ENCODE peak calls at places on chromosomes 7 and 10, in four cellular contexts. W is HCT116, G is right cardiac atrium, Q is transverse colon. X is an unnamed sample.

GRCh38 chr10:1166101-1166827 is 110.1 kb downstream of the WDR37 start:
- DNase-seq in G (peak; percentile 16), Q (no peak), W (no peak), X (no peak)

GRCh38 chr7:105788816-105789349 is 87.5 kb downstream of the ATXN7L1 start:
- DNase-seq in W (no peak), Q (no peak), G (no peak), X (no peak)

GRCh38 chr7:13901577-13901976 is 87.9 kb downstream of the ETV1 start:
- DNase-seq in W (no peak), Q (no peak), G (no peak), X (no peak)

GRCh38 chr7:37056256-37056655 is 332.0 kb upstream of the AOAH start:
- DNase-seq in G (no peak), Q (no peak), W (no peak), X (no peak)

GRCh38 chr10:71367279-71367678 is 29.4 kb upstream of the CDH23 start:
- DNase-seq in W (no peak), Q (no peak), G (no peak), X (no peak)

GRCh38 chr10:124680675-124681074 is 63.5 kb downstream of the FAM53B start:
- DNase-seq in Q (peak; percentile 45), G (peak; percentile 67), W (no peak), X (peak; percentile 68)

GRCh38 chr10:24554036-24554435 is 169.7 kb downstream of the ARHGAP21 start:
- DNase-seq in W (no peak), Q (no peak), G (no peak), X (no peak)

GRCh38 chr7:104317944-104318629 is 10.3 kb upstream of the LHFPL3 start:
- DNase-seq in G (no peak), Q (no peak), W (no peak), X (no peak)

GRCh38 chr10:97169911-97170693 is 15.7 kb downstream of the SLIT1 start:
- DNase-seq in Q (peak; percentile 81), W (no peak), G (peak; percentile 75), X (peak; percentile 67)

GRCh38 chr7:37052673-37053072 is 328.4 kb upstream of the AOAH start:
- DNase-seq in W (no peak), G (peak; percentile 51), Q (no peak), X (no peak)

GRCh38 chr7:33050425-33051318 is 11.9 kb downstream of the NT5C3A start:
- DNase-seq in W (peak; percentile 13), Q (no peak), G (no peak), X (no peak)

GRCh38 chr7:90570373-90570959 is 25.7 kb upstream of the CDK14 start:
- DNase-seq in W (no peak), G (no peak), Q (no peak), X (no peak)

GRCh38 chr7:12756841-12757240 is 69.4 kb downstream of the ARL4A start:
- DNase-seq in W (no peak), Q (no peak), G (no peak), X (no peak)

GRCh38 chr7:101630591-101630990 is 1.5 kb upstream of the MYL10 start:
- DNase-seq in W (no peak), Q (no peak), G (no peak), X (no peak)

GRCh38 chr7:159127691-159128642 is 16.7 kb downstream of the VIPR2 start:
- DNase-seq in Q (no peak), W (no peak), G (no peak), X (no peak)

GRCh38 chr7:14748461-14748860 is 154.1 kb downstream of the DGKB start:
- DNase-seq in G (no peak), Q (no peak), W (peak; percentile 39), X (no peak)

GRCh38 chr10:21724695-21725371 is 190.8 kb downstream of the MLLT10 start:
- DNase-seq in G (peak; percentile 82), W (peak; percentile 93), Q (peak; percentile 89), X (peak; percentile 82)

GRCh38 chr10:53957401-53957800 is 843.6 kb downstream of the PCDH15 start:
- DNase-seq in Q (no peak), G (no peak), W (no peak), X (no peak)

DNA sequence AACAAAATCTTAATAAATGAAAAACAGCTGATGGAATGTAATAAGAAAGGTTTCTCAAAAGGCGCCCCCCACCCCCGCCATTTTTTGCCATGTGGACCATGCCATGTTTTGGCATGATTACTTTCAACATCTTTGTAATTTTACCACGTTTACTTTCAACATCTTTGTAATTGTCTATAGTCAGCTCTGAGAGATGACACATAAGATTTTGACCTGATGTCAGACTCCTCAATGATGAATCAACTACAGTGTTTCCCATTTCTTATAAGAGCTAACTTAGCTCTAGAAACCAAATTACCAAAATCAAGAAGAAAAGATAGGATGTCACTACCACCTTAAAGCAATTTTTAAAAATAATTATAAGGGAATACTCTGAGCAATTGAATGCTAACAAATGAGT is 144.9 kb upstream of the AHR start:
- DNase-seq in G (no peak), W (no peak), Q (no peak), X (no peak)
- H3K27ac ChIP-seq in G (no peak overlapping the region), W (no peak overlapping the region), Q (no peak overlapping the region), X (no peak overlapping the region)

GRCh38 chr10:8059191-8059936 is 4.9 kb downstream of the GATA3 start:
- DNase-seq in G (no peak), Q (no peak), W (no peak), X (no peak)

GRCh38 chr10:8060010-8060703 is 5.7 kb downstream of the GATA3 start:
- DNase-seq in G (no peak), Q (no peak), W (no peak), X (no peak)

GRCh38 chr10:8060704-8061121 is 6.2 kb downstream of the GATA3 start:
- DNase-seq in Q (no peak), W (no peak), G (no peak), X (no peak)

GRCh38 chr10:8063128-8063908 is 8.8 kb downstream of the GATA3 start:
- DNase-seq in Q (no peak), G (no peak), W (no peak), X (no peak)

DNA sequence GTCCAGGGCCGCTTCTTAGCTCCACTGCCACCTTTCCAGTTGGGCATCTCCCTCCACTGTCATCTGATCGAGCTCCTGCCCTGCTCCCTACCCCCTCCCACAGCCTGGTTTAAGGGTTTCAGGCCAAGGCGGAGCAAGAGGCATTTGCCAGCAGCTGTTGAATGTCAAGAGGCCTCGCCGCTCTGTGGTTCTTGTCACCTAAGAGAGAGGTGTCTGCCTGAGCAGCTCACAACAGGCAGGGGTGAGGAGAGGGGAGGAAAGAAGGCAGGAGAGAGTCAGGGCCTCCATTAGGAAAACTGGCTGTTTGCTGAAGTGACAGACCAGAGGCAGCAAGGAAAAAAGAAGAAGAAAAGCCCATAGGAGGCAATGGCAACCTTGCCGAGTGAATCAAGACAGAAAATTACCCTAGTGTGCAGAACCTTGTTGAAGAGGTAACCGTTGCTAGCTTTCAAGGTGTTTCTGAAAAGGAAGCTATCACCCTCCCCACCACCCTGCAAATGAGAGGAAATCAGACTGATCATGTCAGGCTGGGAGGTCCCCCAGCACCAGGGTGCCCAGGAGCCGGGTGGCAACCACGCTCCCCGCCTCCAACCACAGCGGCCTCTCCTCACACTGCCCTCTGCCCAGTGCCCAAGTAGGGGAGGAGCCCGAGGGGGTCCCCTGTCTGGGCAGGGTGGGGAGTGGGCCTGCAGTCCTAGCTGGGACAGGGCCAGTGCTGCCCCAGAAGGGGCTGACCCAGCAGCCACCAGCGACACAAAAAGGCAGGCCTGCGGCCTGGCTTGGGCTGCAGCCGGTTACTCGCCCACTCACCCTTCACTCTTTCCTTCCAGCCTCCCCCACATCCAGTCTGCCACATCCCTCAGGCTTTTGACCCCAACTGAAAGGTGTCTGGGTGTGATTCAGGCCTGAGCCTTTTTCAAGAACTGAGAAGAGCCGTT is 7.1 kb downstream of the GATA3 start:
- DNase-seq in W (no peak), Q (no peak), G (no peak), X (no peak)
- H3K4me1 ChIP-seq in W (no peaks in the 10 kb centered on the region), Q (peaks cover 3% of the 10 kb centered on the region), G (peaks cover 2% of the 10 kb centered on the region), X (no peaks in the 10 kb centered on the region)

DNA sequence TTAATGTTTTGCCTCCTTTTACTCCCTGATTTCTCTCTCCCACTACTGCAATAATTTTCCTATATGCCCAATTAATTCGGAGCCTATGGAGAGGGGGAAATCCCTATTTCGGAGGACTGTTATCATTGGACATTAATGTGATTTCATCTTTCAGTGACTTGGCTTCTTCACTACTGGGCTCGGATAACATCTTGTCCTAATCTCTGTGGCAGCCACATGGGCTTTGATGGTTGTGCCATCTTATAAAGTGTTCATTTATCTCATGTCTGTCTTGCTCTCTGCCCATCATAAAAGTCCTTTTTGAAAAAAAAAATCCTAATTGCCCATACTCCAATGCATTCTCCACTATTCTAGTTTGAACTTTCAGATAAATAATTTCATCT is 15.5 kb upstream of the FAM3C start:
- DNase-seq in W (no peak), Q (no peak), G (no peak), X (no peak)
- H3K27ac ChIP-seq in W (no peak overlapping the region), Q (no peak overlapping the region), G (no peak overlapping the region), X (no peak overlapping the region)

GRCh38 chr7:137996386-137996851 is 5.5 kb downstream of the CREB3L2 start:
- DNase-seq in Q (no peak), W (no peak), G (peak; percentile 79), X (peak; percentile 57)

GRCh38 chr7:137992042-137992737 is 9.7 kb downstream of the CREB3L2 start:
- DNase-seq in G (no peak), W (no peak), Q (no peak), X (no peak)

GRCh38 chr7:137993395-137993743 is 8.5 kb downstream of the CREB3L2 start:
- DNase-seq in Q (no peak), W (no peak), G (no peak), X (no peak)

GRCh38 chr7:137992738-137993394 is 9.0 kb downstream of the CREB3L2 start:
- DNase-seq in W (no peak), Q (peak; percentile 58), G (peak; percentile 64), X (peak; percentile 78)

GRCh38 chr7:137994091-137994688 is 7.7 kb downstream of the CREB3L2 start:
- DNase-seq in W (no peak), G (no peak), Q (no peak), X (no peak)
- H3K4me1 ChIP-seq in W (no peaks in the 10 kb centered on the region), G (peaks cover 30% of the 10 kb centered on the region), Q (peaks cover 83% of the 10 kb centered on the region), X (peaks cover 37% of the 10 kb centered on the region)

GRCh38 chr7:44378744-44379143 is 53.4 kb upstream of the CAMK2B start:
- DNase-seq in Q (no peak), G (no peak), W (no peak), X (no peak)

GRCh38 chr7:44375926-44376342 is 50.5 kb upstream of the CAMK2B start:
- DNase-seq in W (no peak), G (no peak), Q (no peak), X (no peak)

GRCh38 chr7:44377681-44378421 is 52.5 kb upstream of the CAMK2B start:
- DNase-seq in G (no peak), W (no peak), Q (no peak), X (no peak)

GRCh38 chr7:44376429-44377133 is 51.2 kb upstream of the CAMK2B start:
- DNase-seq in G (no peak), W (no peak), Q (no peak), X (no peak)

DNA sequence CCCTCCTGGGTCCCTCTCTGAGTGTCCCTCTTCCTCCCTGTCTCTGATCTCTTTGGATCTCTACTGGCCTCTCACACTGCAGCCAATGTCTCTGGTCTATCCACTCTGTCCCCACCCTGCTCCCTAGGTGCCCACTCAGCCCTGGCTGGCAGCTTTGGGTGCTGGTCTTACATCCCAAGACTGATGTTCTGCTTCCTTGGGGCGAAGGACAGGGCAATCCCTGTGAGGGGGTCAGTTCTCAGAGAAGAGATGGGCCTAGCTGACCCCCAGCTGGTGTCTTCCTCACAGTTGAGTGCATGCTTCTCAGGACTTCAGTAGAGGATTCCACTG is 51.7 kb upstream of the CAMK2B start:
- DNase-seq in Q (no peak), W (no peak), G (no peak), X (no peak)
- H3K27ac ChIP-seq in Q (no peak overlapping the region), W (no peak overlapping the region), G (no peak overlapping the region), X (no peak overlapping the region)

GRCh38 chr7:139725843-139726484 is 51.8 kb downstream of the HIPK2 start:
- DNase-seq in G (no peak), W (no peak), Q (peak; percentile 7), X (no peak)
- H3K4me1 ChIP-seq in G (peaks cover 28% of the 10 kb centered on the region), W (peaks cover 41% of the 10 kb centered on the region), Q (peaks cover 59% of the 10 kb centered on the region), X (peaks cover 63% of the 10 kb centered on the region)